ENCODE peak calls at places on chromosomes 6 and 20, in nine cellular contexts. One of them, this sample, is unnamed.
A peak's percentile ranks its signal among the peaks of the same experiment; 100 is the strongest.

GRCh38 chr6:4853782-4854511 is 77.7 kb downstream of the CDYL start:
- DNase-seq in psoas muscle: no peak
- DNase-seq in breast epithelium: no peak
- DNase-seq in GM19239: no peak
- DNase-seq in cardiac muscle cell: no peak
- DNase-seq in choroid plexus epithelial cell: no peak
- DNase-seq in NCI-H1092: no peak
- DNase-seq in lung: no peak
- DNase-seq in stimulated activated CD8-positive, alpha-beta memory T cell treated with anti-CD3 and anti-CD28 coated beads, Interleukin-4, amount 100 ng/mL, for 1 hour: no peak
- DNase-seq in this sample: no peak

GRCh38 chr6:123430966-123431365 is 205.8 kb downstream of the TRDN start:
- DNase-seq in stimulated activated CD8-positive, alpha-beta memory T cell treated with anti-CD3 and anti-CD28 coated beads, Interleukin-4, amount 100 ng/mL, for 1 hour: no peak
- DNase-seq in choroid plexus epithelial cell: no peak
- DNase-seq in GM19239: no peak
- DNase-seq in cardiac muscle cell: no peak
- DNase-seq in breast epithelium: no peak
- DNase-seq in NCI-H1092: no peak
- DNase-seq in lung: no peak
- DNase-seq in psoas muscle: no peak
- DNase-seq in this sample: no peak

GRCh38 chr6:161198176-161198575 is 75.7 kb downstream of the AGPAT4 start:
- DNase-seq in choroid plexus epithelial cell: no peak
- DNase-seq in lung: no peak
- DNase-seq in breast epithelium: no peak
- DNase-seq in stimulated activated CD8-positive, alpha-beta memory T cell treated with anti-CD3 and anti-CD28 coated beads, Interleukin-4, amount 100 ng/mL, for 1 hour: no peak
- DNase-seq in psoas muscle: no peak
- DNase-seq in cardiac muscle cell: peak; percentile 72
- DNase-seq in NCI-H1092: no peak
- DNase-seq in GM19239: no peak
- DNase-seq in this sample: no peak

GRCh38 chr6:159959165-159959975 is 9.5 kb upstream of the IGF2R start:
- DNase-seq in NCI-H1092: no peak
- DNase-seq in GM19239: no peak
- DNase-seq in psoas muscle: no peak
- DNase-seq in cardiac muscle cell: no peak
- DNase-seq in lung: no peak
- DNase-seq in breast epithelium: no peak
- DNase-seq in stimulated activated CD8-positive, alpha-beta memory T cell treated with anti-CD3 and anti-CD28 coated beads, Interleukin-4, amount 100 ng/mL, for 1 hour: no peak
- DNase-seq in choroid plexus epithelial cell: no peak
- DNase-seq in this sample: no peak

GRCh38 chr6:130406935-130407532 is 41.2 kb downstream of the TMEM200A start:
- DNase-seq in GM19239: no peak
- DNase-seq in stimulated activated CD8-positive, alpha-beta memory T cell treated with anti-CD3 and anti-CD28 coated beads, Interleukin-4, amount 100 ng/mL, for 1 hour: no peak
- DNase-seq in breast epithelium: no peak
- DNase-seq in choroid plexus epithelial cell: no peak
- DNase-seq in cardiac muscle cell: peak; percentile 18
- DNase-seq in lung: no peak
- DNase-seq in NCI-H1092: no peak
- DNase-seq in psoas muscle: no peak
- DNase-seq in this sample: no peak

GRCh38 chr6:15255481-15256414 is 9.9 kb downstream of the JARID2 start:
- DNase-seq in lung: no peak
- DNase-seq in stimulated activated CD8-positive, alpha-beta memory T cell treated with anti-CD3 and anti-CD28 coated beads, Interleukin-4, amount 100 ng/mL, for 1 hour: no peak
- DNase-seq in psoas muscle: no peak
- DNase-seq in GM19239: no peak
- DNase-seq in breast epithelium: no peak
- DNase-seq in choroid plexus epithelial cell: no peak
- DNase-seq in NCI-H1092: no peak
- DNase-seq in cardiac muscle cell: no peak
- DNase-seq in this sample: peak; percentile 29

GRCh38 chr6:159691133-159691962 is 1.7 kb downstream of the SOD2 start:
- DNase-seq in cardiac muscle cell: peak; percentile 95
- DNase-seq in stimulated activated CD8-positive, alpha-beta memory T cell treated with anti-CD3 and anti-CD28 coated beads, Interleukin-4, amount 100 ng/mL, for 1 hour: no peak
- DNase-seq in lung: peak; percentile 39
- DNase-seq in GM19239: peak; percentile 32
- DNase-seq in breast epithelium: no peak
- DNase-seq in choroid plexus epithelial cell: peak; percentile 96
- DNase-seq in NCI-H1092: no peak
- DNase-seq in psoas muscle: no peak
- DNase-seq in this sample: peak; percentile 51

GRCh38 chr6:10446548-10446947 is 31.7 kb upstream of the TFAP2A start:
- DNase-seq in breast epithelium: no peak
- DNase-seq in stimulated activated CD8-positive, alpha-beta memory T cell treated with anti-CD3 and anti-CD28 coated beads, Interleukin-4, amount 100 ng/mL, for 1 hour: no peak
- DNase-seq in cardiac muscle cell: no peak
- DNase-seq in NCI-H1092: no peak
- DNase-seq in GM19239: no peak
- DNase-seq in psoas muscle: no peak
- DNase-seq in choroid plexus epithelial cell: no peak
- DNase-seq in lung: no peak
- DNase-seq in this sample: no peak

GRCh38 chr20:7772376-7772775 is 167.9 kb downstream of the HAO1 start:
- DNase-seq in breast epithelium: no peak
- DNase-seq in stimulated activated CD8-positive, alpha-beta memory T cell treated with anti-CD3 and anti-CD28 coated beads, Interleukin-4, amount 100 ng/mL, for 1 hour: no peak
- DNase-seq in GM19239: no peak
- DNase-seq in psoas muscle: no peak
- DNase-seq in choroid plexus epithelial cell: peak; percentile 58
- DNase-seq in NCI-H1092: no peak
- DNase-seq in cardiac muscle cell: peak; percentile 56
- DNase-seq in lung: no peak
- DNase-seq in this sample: no peak

GRCh38 chr6:1202201-1202600 is 109.7 kb upstream of the FOXQ1 start:
- DNase-seq in NCI-H1092: no peak
- DNase-seq in psoas muscle: no peak
- DNase-seq in lung: no peak
- DNase-seq in GM19239: no peak
- DNase-seq in cardiac muscle cell: no peak
- DNase-seq in breast epithelium: no peak
- DNase-seq in stimulated activated CD8-positive, alpha-beta memory T cell treated with anti-CD3 and anti-CD28 coated beads, Interleukin-4, amount 100 ng/mL, for 1 hour: no peak
- DNase-seq in choroid plexus epithelial cell: no peak
- DNase-seq in this sample: no peak

GRCh38 chr6:2798586-2799134 is 33.5 kb downstream of the WRNIP1 start:
- DNase-seq in stimulated activated CD8-positive, alpha-beta memory T cell treated with anti-CD3 and anti-CD28 coated beads, Interleukin-4, amount 100 ng/mL, for 1 hour: no peak
- DNase-seq in cardiac muscle cell: no peak
- DNase-seq in GM19239: no peak
- DNase-seq in breast epithelium: no peak
- DNase-seq in lung: peak; percentile 18
- DNase-seq in NCI-H1092: no peak
- DNase-seq in choroid plexus epithelial cell: no peak
- DNase-seq in psoas muscle: no peak
- DNase-seq in this sample: no peak

GRCh38 chr6:52994789-52995078 is 350 bp downstream of the GSTA4 start:
- DNase-seq in lung: peak; percentile 39
- DNase-seq in breast epithelium: peak; percentile 35
- DNase-seq in stimulated activated CD8-positive, alpha-beta memory T cell treated with anti-CD3 and anti-CD28 coated beads, Interleukin-4, amount 100 ng/mL, for 1 hour: peak; percentile 11
- DNase-seq in cardiac muscle cell: no peak
- DNase-seq in NCI-H1092: peak; percentile 47
- DNase-seq in psoas muscle: peak; percentile 35
- DNase-seq in GM19239: no peak
- DNase-seq in choroid plexus epithelial cell: no peak
- DNase-seq in this sample: no peak

GRCh38 chr6:27575594-27576361 is 102.9 kb upstream of the ZNF184 start:
- DNase-seq in cardiac muscle cell: no peak
- DNase-seq in lung: no peak
- DNase-seq in NCI-H1092: no peak
- DNase-seq in stimulated activated CD8-positive, alpha-beta memory T cell treated with anti-CD3 and anti-CD28 coated beads, Interleukin-4, amount 100 ng/mL, for 1 hour: no peak
- DNase-seq in GM19239: no peak
- DNase-seq in choroid plexus epithelial cell: no peak
- DNase-seq in breast epithelium: no peak
- DNase-seq in psoas muscle: no peak
- DNase-seq in this sample: no peak

This sample was measured in NCI-H2227 treated with DMSO at 0.1 percent for 48 hours.